ENCODE peak calls at places on chromosomes 6 and 20, in seven cellular contexts. Z, D, G, L, V, S and I are unnamed samples.

GRCh38 chr20:35467339-35468224 is 12.2 kb downstream of the CEP250 start:
- DNase-seq in V (peak), S (no peak), G (no peak), D (no peak), Z (no peak), L (no peak), I (no peak)

GRCh38 chr6:35024601-35025054 is 116.5 kb downstream of the TCP11 start:
- DNase-seq in G (peak), Z (no peak), L (peak), D (peak), S (peak), V (peak), I (peak)

GRCh38 chr20:34538671-34539123 is 19.8 kb upstream of the MAP1LC3A start:
- DNase-seq in S (peak), G (peak), L (peak), V (no peak), D (no peak), Z (peak), I (peak)

GRCh38 chr20:58571942-58572666 is 56.9 kb upstream of the APCDD1L start:
- DNase-seq in S (no peak), V (no peak), G (no peak), Z (no peak), D (no peak), L (no peak), I (no peak)

GRCh38 chr20:11753155-11753554 is 164.5 kb upstream of the BTBD3 start:
- DNase-seq in S (no peak), L (no peak), G (no peak), Z (no peak), V (no peak), D (no peak), I (no peak)

GRCh38 chr6:132813173-132813856 is 1.1 kb upstream of the RPS12 start:
- DNase-seq in D (peak), L (peak), G (peak), Z (no peak), V (no peak), S (peak), I (peak)

GRCh38 chr20:2986466-2986865 is 57.0 kb upstream of the GNRH2 start:
- DNase-seq in Z (no peak), V (no peak), S (no peak), D (no peak), G (no peak), L (no peak), I (no peak)

GRCh38 chr6:170182093-170182780 is 108.6 kb downstream of the DLL1 start:
- DNase-seq in V (no peak), D (no peak), G (no peak), S (no peak), Z (no peak), L (no peak), I (no peak)

GRCh38 chr20:40811660-40812414 is 122.8 kb upstream of the MAFB start:
- DNase-seq in D (no peak), S (no peak), G (no peak), Z (no peak), V (no peak), L (no peak), I (no peak)

GRCh38 chr6:34005845-34006644 is 139.8 kb downstream of the GRM4 start:
- DNase-seq in V (no peak), D (no peak), S (no peak), Z (no peak), G (no peak), L (no peak), I (no peak)

GRCh38 chr6:157912326-157912725 is 69.3 kb upstream of the SYNJ2 start:
- DNase-seq in G (no peak), D (no peak), Z (no peak), L (no peak), S (no peak), V (no peak), I (no peak)

GRCh38 chr20:63101781-63102719 is 95.3 kb upstream of the BHLHE23 start:
- DNase-seq in D (no peak), Z (peak), L (peak), V (no peak), S (peak), G (peak), I (no peak)

GRCh38 chr6:30192076-30192475 is 21.1 kb downstream of the TRIM26 start:
- DNase-seq in G (no peak), L (no peak), S (no peak), Z (no peak), D (no peak), V (no peak), I (no peak)

GRCh38 chr6:158322724-158323560 is 10.7 kb downstream of the TULP4 start:
- DNase-seq in D (no peak), L (no peak), Z (no peak), S (no peak), G (no peak), V (no peak), I (no peak)

GRCh38 chr20:63483834-63484233 is 11.4 kb upstream of the KCNQ2 start:
- DNase-seq in S (no peak), D (no peak), Z (no peak), G (no peak), V (no peak), L (no peak), I (no peak)

GRCh38 chr6:83463886-83464285 is 33.0 kb upstream of the ME1 start:
- DNase-seq in V (no peak), Z (no peak), L (no peak), S (no peak), G (no peak), D (no peak), I (no peak)

GRCh38 chr6:5119090-5119951 is 34.2 kb downstream of the PPP1R3G start:
- DNase-seq in L (no peak), D (no peak), S (no peak), V (no peak), G (no peak), Z (no peak), I (no peak)

GRCh38 chr20:63972312-63973159 is 2.8 kb upstream of the ZNF512B start:
- DNase-seq in V (no peak), L (no peak), D (peak), Z (no peak), S (peak), G (no peak), I (no peak)

GRCh38 chr6:43891072-43891870 is 121.3 kb downstream of the VEGFA start:
- DNase-seq in S (no peak), V (no peak), L (no peak), D (no peak), Z (no peak), G (no peak), I (no peak)

GRCh38 chr6:75431379-75431778 is 62.2 kb downstream of the FILIP1 start:
- DNase-seq in G (no peak), S (peak), D (peak), Z (no peak), V (no peak), L (no peak), I (no peak)

GRCh38 chr6:157235600-157236039 is 87.7 kb downstream of the TMEM242 start:
- DNase-seq in V (peak), Z (no peak), D (peak), S (peak), L (no peak), G (peak), I (peak)

GRCh38 chr20:17617868-17618672 is 48.2 kb downstream of the DSTN start:
- DNase-seq in D (no peak), G (peak), L (peak), Z (no peak), V (no peak), S (peak), I (no peak)

GRCh38 chr20:53778041-53778516 is 184.4 kb upstream of the ZNF217 start:
- DNase-seq in G (no peak), V (no peak), Z (no peak), S (peak), L (no peak), D (no peak), I (no peak)

GRCh38 chr6:151067684-151068596 is 171.8 kb upstream of the AKAP12 start:
- DNase-seq in G (peak), D (peak), L (no peak), Z (no peak), S (peak), V (no peak), I (no peak)

GRCh38 chr6:33985333-33985751 is 160.5 kb downstream of the GRM4 start:
- DNase-seq in V (no peak), D (no peak), G (peak), Z (no peak), L (no peak), S (no peak), I (no peak)

GRCh38 chr20:8326196-8326595 is 194.1 kb downstream of the PLCB1 start:
- DNase-seq in G (no peak), Z (no peak), L (no peak), S (no peak), V (no peak), D (no peak), I (no peak)

GRCh38 chr6:18471232-18471964 is 84.2 kb downstream of the RNF144B start:
- DNase-seq in S (no peak), L (no peak), V (no peak), Z (no peak), D (no peak), G (no peak), I (no peak)

GRCh38 chr6:136599324-136600011 is 49.2 kb upstream of the MAP7 start:
- DNase-seq in S (no peak), L (no peak), V (no peak), Z (no peak), G (no peak), D (peak), I (no peak)

GRCh38 chr6:138483911-138484731 is 15.2 kb downstream of the NHSL1 start:
- DNase-seq in L (no peak), S (no peak), D (no peak), Z (no peak), V (no peak), G (no peak), I (no peak)

GRCh38 chr6:138600726-138601125 is 101.4 kb upstream of the NHSL1 start:
- DNase-seq in Z (no peak), V (no peak), S (no peak), L (no peak), G (no peak), D (no peak), I (no peak)

GRCh38 chr6:5359413-5359812 is 98.1 kb downstream of the FARS2 start:
- DNase-seq in V (no peak), Z (no peak), G (no peak), S (no peak), L (no peak), D (no peak), I (no peak)

GRCh38 chr6:90859612-90860011 is 272.7 kb upstream of the MAP3K7 start:
- DNase-seq in V (no peak), S (no peak), Z (no peak), L (no peak), G (no peak), D (no peak), I (no peak)

GRCh38 chr20:17646901-17647301 is 35.1 kb downstream of the RRBP1 start:
- DNase-seq in V (no peak), S (no peak), G (no peak), L (peak), D (no peak), Z (no peak), I (no peak)

GRCh38 chr6:37123957-37124729 is 45.8 kb upstream of the PIM1 start:
- DNase-seq in D (no peak), Z (no peak), V (no peak), G (no peak), S (no peak), L (no peak), I (no peak)

GRCh38 chr20:11993886-11994466 is 76.3 kb downstream of the BTBD3 start:
- DNase-seq in D (no peak), L (no peak), G (no peak), S (no peak), Z (no peak), V (no peak), I (no peak)

GRCh38 chr20:11849976-11850670 is 67.6 kb upstream of the BTBD3 start:
- DNase-seq in Z (no peak), V (no peak), S (no peak), L (no peak), G (no peak), D (no peak), I (no peak)

DNA sequence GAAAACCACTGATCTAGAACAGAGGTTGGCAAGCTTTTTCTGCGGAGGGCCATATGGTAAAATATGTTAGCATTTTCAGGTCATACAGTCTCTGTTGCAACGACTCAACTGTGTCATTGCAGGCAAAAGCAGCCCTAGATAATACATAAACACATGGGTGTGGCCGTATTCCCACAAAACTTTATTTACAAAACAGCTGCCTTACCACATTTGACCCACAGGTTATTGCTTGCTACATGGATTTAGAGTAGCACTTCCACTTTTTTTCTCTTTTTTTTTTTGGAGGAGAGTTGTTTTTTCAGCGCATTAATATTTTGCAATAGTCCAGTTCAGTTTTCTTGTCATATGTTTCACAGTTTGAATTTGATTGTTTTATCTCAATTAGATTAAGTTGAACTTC is 2.5 kb upstream of the IGF2R start:
- DNase-seq in G (no peak), L (no peak), Z (no peak), S (no peak), V (no peak), D (no peak), I (no peak)
- H3K27ac ChIP-seq in G (no peak), L (no peak), Z (no peak), S (no peak), V (no peak), D (no peak), I (no peak)

DNA sequence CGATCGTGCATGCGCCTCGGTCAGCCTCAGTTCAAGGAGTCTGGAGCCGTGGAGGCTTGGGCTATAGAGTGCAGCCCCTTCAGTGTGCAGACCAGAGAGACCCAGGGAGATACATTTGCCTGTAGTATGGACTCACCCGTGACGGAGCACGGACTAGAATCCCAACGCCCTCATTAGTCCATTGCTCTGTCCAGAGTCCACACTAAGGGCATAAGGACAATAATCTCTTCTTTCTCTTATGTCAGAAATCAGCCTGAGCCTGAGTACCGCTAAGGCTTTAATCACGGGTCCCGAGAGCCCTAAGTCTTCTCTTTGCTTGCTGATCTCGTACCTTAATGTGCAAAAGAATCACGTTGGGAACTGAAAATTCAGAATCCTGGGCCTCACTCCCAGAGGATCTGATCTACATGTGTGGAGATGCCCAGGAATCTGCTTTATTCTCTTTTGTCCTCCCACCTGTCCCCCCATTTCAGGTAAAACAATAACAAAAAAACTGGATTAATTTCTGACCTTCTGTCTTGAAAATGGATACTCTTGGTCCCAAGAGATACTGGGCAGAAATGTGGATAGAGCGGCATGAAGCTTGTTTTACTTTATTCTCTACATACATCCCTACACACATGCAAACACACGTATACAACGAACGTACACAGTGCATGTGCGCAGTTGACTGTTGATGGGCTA is 671 bp downstream of the BPHL start:
- DNase-seq in G (peak), V (no peak), L (no peak), S (no peak), D (no peak), Z (no peak), I (no peak)
- H3K27ac ChIP-seq in G (peak), V (peak), L (peak), S (peak), D (no peak), Z (peak), I (peak)

GRCh38 chr6:21258665-21259064 is 334.9 kb upstream of the SOX4 start:
- DNase-seq in Z (no peak), D (no peak), L (no peak), S (no peak), G (no peak), V (no peak), I (no peak)

GRCh38 chr6:21259660-21260059 is 333.9 kb upstream of the SOX4 start:
- DNase-seq in V (no peak), D (no peak), S (no peak), Z (no peak), L (no peak), G (no peak), I (no peak)

GRCh38 chr6:21257125-21257524 is 336.4 kb upstream of the SOX4 start:
- DNase-seq in V (no peak), G (no peak), S (no peak), D (no peak), Z (no peak), L (no peak), I (no peak)

GRCh38 chr6:21256197-21256596 is 337.4 kb upstream of the SOX4 start:
- DNase-seq in G (no peak), V (no peak), L (no peak), D (no peak), Z (no peak), S (no peak), I (no peak)
- H3K27ac ChIP-seq in G (no peak), V (no peak), L (no peak), D (no peak), Z (no peak), S (no peak), I (no peak)

GRCh38 chr6:140537834-140538680 is 1163.6 kb upstream of the CITED2 start:
- DNase-seq in V (peak), D (peak), G (no peak), S (no peak), L (no peak), Z (no peak), I (no peak)
- H3K27ac ChIP-seq in V (peak), D (peak), G (no peak), S (peak), L (peak), Z (no peak), I (no peak)

GRCh38 chr6:68575765-68576439 is 59.2 kb upstream of the ADGRB3 start:
- DNase-seq in G (no peak), L (peak), D (no peak), S (no peak), V (no peak), Z (no peak), I (peak)

GRCh38 chr6:68572525-68572924 is 62.6 kb upstream of the ADGRB3 start:
- DNase-seq in Z (no peak), V (no peak), G (no peak), S (no peak), D (no peak), L (no peak), I (no peak)

GRCh38 chr6:68572975-68573374 is 62.1 kb upstream of the ADGRB3 start:
- DNase-seq in V (no peak), Z (no peak), L (no peak), D (no peak), G (no peak), S (no peak), I (no peak)
- H3K27ac ChIP-seq in V (no peak), Z (no peak), L (no peak), D (no peak), G (no peak), S (no peak), I (no peak)

GRCh38 chr6:111572216-111572706 is 33.4 kb downstream of the TRAF3IP2 start:
- DNase-seq in L (no peak), S (no peak), G (no peak), Z (no peak), D (no peak), V (no peak), I (no peak)

GRCh38 chr6:111569951-111570350 is 35.7 kb downstream of the TRAF3IP2 start:
- DNase-seq in D (no peak), L (no peak), V (no peak), Z (no peak), G (no peak), S (no peak), I (no peak)

GRCh38 chr6:111576302-111576701 is 29.4 kb downstream of the TRAF3IP2 start:
- DNase-seq in L (no peak), D (no peak), Z (no peak), S (no peak), V (no peak), G (no peak), I (no peak)

GRCh38 chr6:111573118-111573883 is 32.4 kb downstream of the TRAF3IP2 start:
- DNase-seq in S (no peak), V (no peak), D (no peak), L (no peak), Z (no peak), G (no peak), I (peak)

GRCh38 chr6:111573892-111574800 is 31.5 kb downstream of the TRAF3IP2 start:
- DNase-seq in D (peak), L (no peak), Z (no peak), G (no peak), V (no peak), S (no peak), I (no peak)
- H3K27ac ChIP-seq in D (peak), L (peak), Z (no peak), G (peak), V (no peak), S (peak), I (peak)

DNA sequence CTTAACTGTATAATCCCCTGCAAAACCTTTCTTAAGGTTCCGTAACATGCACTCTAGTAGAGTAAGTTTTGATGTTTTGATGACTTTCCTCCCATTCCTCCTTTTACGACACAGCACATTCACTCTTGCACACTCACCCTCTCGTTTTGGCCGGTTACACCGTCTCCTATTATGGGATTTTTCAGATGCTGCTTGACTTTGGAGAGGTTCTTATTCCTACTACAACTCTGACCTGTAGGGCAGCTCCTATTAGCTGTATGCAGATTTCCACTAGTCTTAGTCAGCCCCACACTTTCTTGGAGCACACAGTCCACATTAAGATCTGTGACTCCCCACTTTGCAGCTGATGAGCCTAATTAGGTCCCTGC is 223.7 kb upstream of the SYNCRIP start:
- DNase-seq in S (no peak), G (no peak), L (no peak), Z (no peak), V (no peak), D (no peak), I (no peak)
- H3K27ac ChIP-seq in S (peak), G (no peak), L (peak), Z (no peak), V (peak), D (no peak), I (no peak)

DNA sequence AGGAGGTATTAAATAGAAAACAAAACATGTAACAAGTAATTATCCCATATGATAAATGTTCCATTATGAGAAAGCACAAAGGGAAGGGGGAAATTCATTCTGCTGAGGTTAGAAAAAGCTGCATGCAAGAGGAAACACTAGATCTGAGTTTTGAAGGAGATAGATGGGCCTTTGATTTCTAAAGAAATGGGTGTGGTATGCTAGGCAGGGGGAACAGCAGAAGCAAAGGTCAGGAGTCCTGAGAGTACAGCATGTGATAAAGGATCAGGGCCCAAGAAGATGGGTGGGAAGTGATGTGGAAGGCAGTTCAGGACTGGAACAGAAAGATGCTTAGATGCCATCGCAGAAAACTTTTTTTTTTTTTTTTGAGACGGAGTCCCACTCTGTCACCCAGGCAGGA is 126.3 kb downstream of the ALDH8A1 start:
- DNase-seq in L (no peak), V (no peak), Z (no peak), S (no peak), D (no peak), G (no peak), I (no peak)
- H3K27ac ChIP-seq in L (no peak), V (no peak), Z (no peak), S (no peak), D (no peak), G (no peak), I (no peak)